ENCODE peak calls at places on chromosomes 1 and 21, in seven cellular contexts. B is fibroblast of mammary gland; V is uterus; P is stimulated activated CD4-positive, alpha-beta T cell treated with anti-CD3 and anti-CD28 coated beads, TNF-alpha, amount 100 ng/mL, for 4 hours; F is tibial artery; I is activated naive CD8-positive, alpha-beta T cell treated with anti-CD3 and anti-CD28 coated beads for 36 hours; D is bronchial epithelial cell. J is an unnamed sample.

GRCh38 chr1:14915356-14916054 is 238.0 kb upstream of the TMEM51 start:
- DNase-seq in B (peak), V (peak), P (no peak), F (no peak), I (peak), D (no peak), J (peak)

GRCh38 chr1:68145418-68146126 is 86.8 kb downstream of the WLS start:
- DNase-seq in B (no peak), V (no peak), P (no peak), F (no peak), I (no peak), D (peak), J (no peak)

GRCh38 chr21:38392722-38393121 is 105.6 kb downstream of the ERG start:
- DNase-seq in B (no peak), V (no peak), P (no peak), F (no peak), I (no peak), D (no peak), J (no peak)

GRCh38 chr1:7580923-7581753 is 190.0 kb upstream of the VAMP3 start:
- DNase-seq in B (peak), V (no peak), P (no peak), F (peak), I (no peak), D (no peak), J (no peak)

GRCh38 chr21:26041441-26042180 is 129.0 kb downstream of the APP start:
- DNase-seq in B (peak), V (no peak), P (no peak), F (no peak), I (no peak), D (peak), J (peak)

GRCh38 chr1:233635765-233636502 is 22.0 kb downstream of the KCNK1 start:
- DNase-seq in B (peak), V (no peak), P (no peak), F (no peak), I (no peak), D (peak), J (no peak)

GRCh38 chr1:100703052-100703451 is 16.5 kb upstream of the VCAM1 start:
- DNase-seq in B (no peak), V (no peak), P (no peak), F (no peak), I (no peak), D (no peak), J (no peak)

GRCh38 chr1:94974224-94974623 is 47.3 kb upstream of the CNN3 start:
- DNase-seq in B (peak), V (no peak), P (no peak), F (no peak), I (no peak), D (no peak), J (peak)

GRCh38 chr1:77687519-77687906 is 5.1 kb upstream of the ZZZ3 start:
- DNase-seq in B (peak), V (no peak), P (no peak), F (no peak), I (no peak), D (no peak), J (peak)

GRCh38 chr1:203152158-203153034 is 23.2 kb downstream of the MYBPH start:
- DNase-seq in B (peak), V (no peak), P (no peak), F (no peak), I (no peak), D (peak), J (peak)

GRCh38 chr1:241310451-241310850 is 46.6 kb downstream of the RGS7 start:
- DNase-seq in B (peak), V (no peak), P (no peak), F (no peak), I (no peak), D (peak), J (peak)

GRCh38 chr1:159869173-159869572 is 6.7 kb upstream of the VSIG8 start:
- DNase-seq in B (peak), V (no peak), P (no peak), F (no peak), I (peak), D (peak), J (peak)

GRCh38 chr1:78624035-78624434 is 3.8 kb downstream of the IFI44L start:
- DNase-seq in B (no peak), V (no peak), P (no peak), F (no peak), I (no peak), D (no peak), J (no peak)

GRCh38 chr1:12488666-12489354 is 129.2 kb downstream of the DHRS3 start:
- DNase-seq in B (no peak), V (no peak), P (no peak), F (no peak), I (no peak), D (peak), J (no peak)

GRCh38 chr1:44326066-44326701 is 28.9 kb downstream of the ERI3 start:
- DNase-seq in B (no peak), V (no peak), P (no peak), F (no peak), I (no peak), D (no peak), J (no peak)

GRCh38 chr1:159936284-159936904 is 9.0 kb downstream of the IGSF9 start:
- DNase-seq in B (peak), V (peak), P (peak), F (no peak), I (peak), D (no peak), J (peak)

GRCh38 chr1:81371864-81372263 is 428.9 kb upstream of the ADGRL2 start:
- DNase-seq in B (no peak), V (no peak), P (no peak), F (no peak), I (no peak), D (no peak), J (no peak)

GRCh38 chr1:156608036-156608674 is 6.9 kb upstream of the GPATCH4 start:
- DNase-seq in B (peak), V (peak), P (no peak), F (no peak), I (peak), D (peak), J (peak)

GRCh38 chr1:87916965-87917364 is 588.3 kb downstream of the LMO4 start:
- DNase-seq in B (no peak), V (no peak), P (no peak), F (no peak), I (no peak), D (no peak), J (no peak)

GRCh38 chr1:211654838-211655787 is 20.3 kb downstream of the NEK2 start:
- DNase-seq in B (peak), V (peak), P (peak), F (peak), I (peak), D (peak), J (peak)

GRCh38 chr1:66380452-66381212 is 153.3 kb upstream of the SGIP1 start:
- DNase-seq in B (peak), V (no peak), P (no peak), F (no peak), I (peak), D (no peak), J (no peak)

GRCh38 chr21:34852438-34852837 is 183.6 kb downstream of the CLIC6 start:
- DNase-seq in B (peak), V (no peak), P (no peak), F (no peak), I (no peak), D (no peak), J (no peak)

GRCh38 chr1:5156416-5156815 is 502.0 kb downstream of the AJAP1 start:
- DNase-seq in B (no peak), V (no peak), P (no peak), F (no peak), I (no peak), D (no peak), J (no peak)

J was measured in HCEC 1CT.